ENCODE peak calls at places on chromosomes 3 and 15, in five cellular contexts. T is A549; K is psoas muscle; S is right lobe of liver; E is CD4-positive, alpha-beta memory T cell. Z is an unnamed sample.

GRCh38 chr15:71048913-71049675 is 66.2 kb upstream of the THSD4 start:
- DNase-seq in T (no peak), K (no peak), S (no peak), E (no peak), Z (no peak)

GRCh38 chr3:90035643-90036042 is 928.2 kb downstream of the EPHA3 start:
- DNase-seq in T (no peak), K (no peak), S (no peak), E (no peak), Z (no peak)

GRCh38 chr3:196501316-196502064 is 2.1 kb downstream of the RNF168 start:
- DNase-seq in T (no peak), K (no peak), S (no peak), E (no peak), Z (no peak)

GRCh38 chr3:52655895-52656294 is 29.8 kb downstream of the PBRM1 start:
- DNase-seq in T (no peak), K (no peak), S (no peak), E (no peak), Z (no peak)

GRCh38 chr3:32522682-32523081 is 20.0 kb upstream of the CMTM6 start:
- DNase-seq in T (no peak), K (no peak), S (no peak), E (no peak), Z (no peak)

GRCh38 chr3:41881233-41881821 is 80.6 kb downstream of the ULK4 start:
- DNase-seq in T (peak; percentile 33), K (no peak), S (no peak), E (peak; percentile 41), Z (no peak)

GRCh38 chr15:88029696-88030095 is 226.8 kb downstream of the NTRK3 start:
- DNase-seq in T (no peak), K (no peak), S (no peak), E (no peak), Z (no peak)

GRCh38 chr15:83446904-83447708 is at the start of gene SH3GL3:
- DNase-seq in T (peak; percentile 73), K (peak; percentile 84), S (peak; percentile 57), E (peak; percentile 37), Z (peak; percentile 48)

GRCh38 chr3:23829242-23829934 is 23.6 kb downstream of the UBE2E1 start:
- DNase-seq in T (no peak), K (no peak), S (no peak), E (no peak), Z (no peak)

GRCh38 chr3:176663819-176664218 is 533.5 kb downstream of the TBL1XR1 start:
- DNase-seq in T (peak; percentile 42), K (no peak), S (no peak), E (no peak), Z (no peak)

GRCh38 chr15:35305031-35305555 is 220.0 kb upstream of the NANOGP8 start:
- DNase-seq in T (no peak), K (no peak), S (no peak), E (no peak), Z (no peak)

DNA sequence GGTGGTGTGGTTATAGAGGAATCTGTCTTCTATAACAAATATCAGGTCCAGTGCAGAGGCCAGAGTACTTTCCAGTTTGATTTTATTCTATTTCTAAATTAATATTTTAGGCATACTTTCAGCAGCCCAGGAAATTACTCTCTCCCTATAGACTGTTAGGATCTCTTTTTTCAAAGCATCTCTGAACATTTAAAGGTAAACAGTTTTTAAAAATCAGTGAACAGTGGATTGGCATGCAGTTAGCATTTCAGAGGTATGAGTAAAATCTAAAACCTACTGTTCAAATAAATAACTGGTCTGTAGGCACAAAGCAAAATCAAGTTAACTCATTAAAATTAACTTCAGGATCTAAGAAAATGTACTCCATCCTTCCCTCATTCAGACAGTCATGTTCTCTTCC is 3.0 kb downstream of the ZBED2 start:
- DNase-seq in T (no peak), K (no peak), S (no peak), E (no peak), Z (no peak)
- H3K4me1 ChIP-seq in T (peaks cover 77% of the 10 kb centered on the region), K (no peaks in the 10 kb centered on the region), S (no peaks in the 10 kb centered on the region), E (peaks cover 33% of the 10 kb centered on the region), Z (no peaks in the 10 kb centered on the region)

DNA sequence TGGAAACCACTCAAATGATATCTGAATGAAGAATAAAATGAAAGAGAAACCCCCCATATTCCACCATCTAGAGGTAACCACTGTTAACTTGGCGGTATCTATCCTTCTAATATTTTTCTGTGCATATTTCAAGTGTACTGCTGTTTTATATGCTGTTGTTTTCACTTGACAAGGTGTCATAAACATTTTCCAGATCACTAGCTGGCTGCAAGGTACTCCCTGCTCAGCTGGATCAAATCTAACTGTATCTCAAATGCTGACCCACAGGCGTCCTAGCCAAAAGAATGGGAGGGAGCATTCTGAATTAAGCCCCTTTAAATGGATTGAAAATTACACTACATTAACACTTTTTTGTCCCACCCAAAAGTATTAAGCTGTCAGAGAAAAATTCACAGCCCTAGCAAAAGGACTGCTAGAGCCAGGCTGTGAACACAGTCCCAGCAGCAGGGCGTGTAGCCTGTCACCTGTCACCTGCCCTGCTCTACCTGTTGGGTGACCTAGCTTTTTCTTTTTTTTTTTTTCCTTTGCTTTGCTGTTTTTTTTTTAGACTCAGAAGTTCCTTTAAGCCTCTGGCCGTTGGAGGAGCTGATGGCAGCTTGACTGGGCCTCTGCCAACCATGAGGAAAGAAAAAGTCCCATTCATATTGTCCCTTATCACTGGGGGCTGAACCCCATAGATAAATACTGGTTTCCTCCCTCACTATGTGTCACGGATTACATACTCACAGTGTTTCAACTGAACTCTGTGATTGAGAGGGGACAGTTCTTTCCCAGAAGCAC is 93.7 kb upstream of the TSC22D2 start:
- DNase-seq in T (no peak), K (no peak), S (no peak), E (no peak), Z (no peak)
- H3K4me1 ChIP-seq in T (peaks cover 31% of the 10 kb centered on the region), K (peaks cover 4% of the 10 kb centered on the region), S (no peaks in the 10 kb centered on the region), E (no peaks in the 10 kb centered on the region), Z (no peaks in the 10 kb centered on the region)

GRCh38 chr15:74783072-74783807 is 1.4 kb downstream of the CSK start:
- DNase-seq in T (no peak), K (peak; percentile 57), S (peak; percentile 61), E (no peak), Z (no peak)

GRCh38 chr15:74784426-74784825 is 2.5 kb downstream of the CSK start:
- DNase-seq in T (no peak), K (no peak), S (no peak), E (no peak), Z (no peak)

GRCh38 chr15:74782596-74783071 is 754 bp downstream of the CSK start:
- DNase-seq in T (no peak), K (no peak), S (no peak), E (no peak), Z (no peak)

GRCh38 chr15:74784854-74785715 is 3.2 kb downstream of the CSK start:
- DNase-seq in T (no peak), K (no peak), S (no peak), E (peak; percentile 53), Z (no peak)

GRCh38 chr15:74783808-74784175 is 1.9 kb downstream of the CSK start:
- DNase-seq in T (no peak), K (no peak), S (peak; percentile 53), E (no peak), Z (no peak)
- H3K4me1 ChIP-seq in T (peaks cover 22% of the 10 kb centered on the region), K (peaks cover 69% of the 10 kb centered on the region), S (no peaks in the 10 kb centered on the region), E (peaks cover 80% of the 10 kb centered on the region), Z (peaks cover 7% of the 10 kb centered on the region)

GRCh38 chr3:74534611-74535010 is 79.8 kb downstream of the CNTN3 start:
- DNase-seq in T (no peak), K (no peak), S (no peak), E (no peak), Z (no peak)

GRCh38 chr3:74537164-74537563 is 77.3 kb downstream of the CNTN3 start:
- DNase-seq in T (no peak), K (no peak), S (no peak), E (no peak), Z (no peak)

GRCh38 chr3:74532446-74532845 is 82.0 kb downstream of the CNTN3 start:
- DNase-seq in T (no peak), K (no peak), S (no peak), E (no peak), Z (no peak)

GRCh38 chr3:74537857-74538256 is 76.6 kb downstream of the CNTN3 start:
- DNase-seq in T (no peak), K (no peak), S (no peak), E (no peak), Z (no peak)

GRCh38 chr3:74535281-74535680 is 79.2 kb downstream of the CNTN3 start:
- DNase-seq in T (no peak), K (no peak), S (no peak), E (no peak), Z (no peak)
- H3K4me1 ChIP-seq in T (no peaks in the 10 kb centered on the region), K (no peaks in the 10 kb centered on the region), S (no peaks in the 10 kb centered on the region), E (no peaks in the 10 kb centered on the region), Z (no peaks in the 10 kb centered on the region)

Z was measured in iPS DF 6.9.